ENCODE peak calls at places on chromosomes 11 and 22, in four cellular contexts. O is HL-60, W is suprapubic skin, V is lung. A is an unnamed sample.

GRCh38 chr11:62857541-62857982 is 18.2 kb upstream of the WDR74 start:
- DNase-seq in O (no peak), W (no peak), V (no peak), A (no peak)

GRCh38 chr11:28702450-28702790 is 594.2 kb downstream of the METTL15 start:
- DNase-seq in V (no peak), W (no peak), O (no peak), A (no peak)

GRCh38 chr11:13433437-13433836 is 29.6 kb downstream of the BTBD10 start:
- DNase-seq in V (no peak), O (no peak), W (no peak), A (no peak)

GRCh38 chr11:122711831-122712378 is 56.4 kb downstream of the UBASH3B start:
- DNase-seq in W (no peak), O (peak), V (no peak), A (peak)

GRCh38 chr22:24595228-24595627 is 2.4 kb upstream of the LRRC75B start:
- DNase-seq in V (no peak), O (no peak), W (no peak), A (no peak)

GRCh38 chr11:15006139-15006759 is 34.1 kb upstream of the CALCA start:
- DNase-seq in O (peak), W (no peak), V (no peak), A (peak)

GRCh38 chr11:76380161-76380976 is 563 bp downstream of the THAP12 start:
- DNase-seq in W (no peak), V (no peak), O (peak), A (peak)

GRCh38 chr11:109016724-109017123 is 351.9 kb downstream of the DDX10 start:
- DNase-seq in O (no peak), W (no peak), V (no peak), A (no peak)

GRCh38 chr11:46352063-46352841 is 5.0 kb downstream of the DGKZ start:
- DNase-seq in O (peak), W (no peak), V (no peak), A (no peak)

GRCh38 chr11:62142043-62142375 is 18.2 kb downstream of the INCENP start:
- DNase-seq in W (peak), V (no peak), O (no peak), A (no peak)

GRCh38 chr11:49316180-49316579 is 107.8 kb upstream of the FOLH1 start:
- DNase-seq in V (no peak), O (no peak), W (no peak), A (no peak)

GRCh38 chr11:17171916-17172315 is 35.9 kb downstream of the PIK3C2A start:
- DNase-seq in V (no peak), W (no peak), O (no peak), A (no peak)

GRCh38 chr11:92225563-92226308 is 1.1 kb downstream of the FAT3 start:
- DNase-seq in V (no peak), O (no peak), W (peak), A (peak)

GRCh38 chr11:114080219-114080618 is 20.7 kb downstream of the ZBTB16 start:
- DNase-seq in W (no peak), V (no peak), O (peak), A (peak)

GRCh38 chr11:105538531-105538930 is 71.3 kb upstream of the GRIA4 start:
- DNase-seq in V (no peak), O (no peak), W (no peak), A (no peak)

GRCh38 chr11:44162662-44163061 is 67.2 kb downstream of the EXT2 start:
- DNase-seq in V (no peak), O (no peak), W (no peak), A (no peak)
- H3K4me3 ChIP-seq in V (no peak), O (no peak), W (no peak), A (no peak)

GRCh38 chr11:69640995-69641581 is at the start of gene CCND1:
- DNase-seq in W (peak), O (peak), V (peak), A (peak)
- TF ChIP-seq CTCF in W (peak), O (no peak), V (no peak), A (peak)

GRCh38 chr22:19524170-19525115 is at the start of gene CLDN5:
- DNase-seq in O (no peak), V (no peak), W (peak), A (peak)

GRCh38 chr22:19522881-19523239 is 1.4 kb downstream of the CLDN5 start:
- DNase-seq in W (peak), O (peak), V (no peak), A (no peak)

GRCh38 chr22:19525116-19525660 is 978 bp upstream of the CLDN5 start:
- DNase-seq in W (peak), V (no peak), O (no peak), A (no peak)

GRCh38 chr22:19522190-19522880 is 1.9 kb downstream of the CLDN5 start:
- DNase-seq in V (no peak), W (peak), O (no peak), A (no peak)

DNA sequence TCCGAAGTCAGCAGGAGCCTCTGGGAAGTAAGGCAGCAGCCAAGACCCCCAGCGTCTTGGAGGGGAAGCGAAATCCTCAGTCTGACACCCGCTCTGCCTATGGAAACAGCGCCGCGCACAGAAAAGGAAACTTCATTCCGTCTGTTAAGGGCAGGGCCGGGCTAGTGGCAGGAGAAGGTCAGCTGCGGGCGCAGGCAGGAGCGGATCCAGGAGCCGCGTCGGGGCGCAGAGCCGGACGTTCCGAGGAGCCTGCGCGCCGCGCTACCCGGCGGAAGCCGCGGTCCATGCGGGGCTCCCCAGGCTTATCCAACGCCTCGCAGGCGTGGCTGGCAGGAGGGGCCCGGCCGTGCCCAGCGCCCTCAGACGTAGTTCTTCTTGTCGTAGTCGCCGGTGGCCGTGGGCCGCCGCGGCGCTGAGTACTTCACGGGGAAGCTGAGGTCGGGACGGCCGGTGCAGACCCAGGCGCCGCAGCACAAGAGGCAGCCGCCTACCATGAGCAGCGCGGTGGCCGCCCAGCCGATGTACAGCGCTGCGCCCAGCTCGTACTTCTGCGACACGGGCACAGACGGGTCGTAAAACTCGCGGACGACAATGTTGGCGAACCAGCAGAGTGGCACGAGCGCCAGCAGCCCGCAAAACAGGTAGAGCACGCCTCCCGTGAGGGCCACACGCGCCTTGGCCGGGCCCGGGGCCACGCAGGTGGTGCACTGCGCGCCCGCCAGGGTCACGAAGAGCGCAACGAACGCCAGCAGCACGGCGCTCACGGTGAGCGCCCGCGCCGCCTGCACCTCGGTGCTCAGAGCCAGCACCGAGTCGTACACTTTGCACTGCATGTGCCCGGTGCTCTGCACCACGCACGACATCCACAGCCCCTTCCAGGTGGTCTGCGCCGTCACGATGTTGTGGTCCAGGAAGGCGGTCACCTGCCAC is 705 bp downstream of the CLDN5 start:
- DNase-seq in O (peak), V (no peak), W (peak), A (peak)
- H3K4me3 ChIP-seq in O (peak), V (peak), W (peak), A (peak)

GRCh38 chr11:120756931-120757330 is 245.4 kb downstream of the GRIK4 start:
- DNase-seq in W (no peak), V (no peak), O (no peak), A (no peak)
- TF ChIP-seq CTCF in W (no peak), V (no peak), O (no peak), A (no peak)

GRCh38 chr11:120546312-120547205 is 35.0 kb downstream of the GRIK4 start:
- DNase-seq in O (no peak), W (no peak), V (peak), A (peak)
- H3K4me3 ChIP-seq in O (no peak), W (no peak), V (no peak), A (no peak)